ENCODE peak calls at places on chromosomes 3 and 15, in four cellular contexts. J is caudate nucleus, W is RPMI7951, D is heart right ventricle. V is an unnamed sample.

GRCh38 chr3:4394048-4394447 is 73.0 kb downstream of the SUMF1 start:
- DNase-seq in J (no peak), W (peak; percentile 72), D (no peak), V (no peak)

GRCh38 chr15:80010131-80010673 is 39.2 kb upstream of the BCL2A1 start:
- DNase-seq in J (no peak), W (peak; percentile 72), D (no peak), V (no peak)

GRCh38 chr3:106065831-106066230 is 197.0 kb upstream of the CBLB start:
- DNase-seq in J (no peak), W (no peak), D (no peak), V (no peak)

GRCh38 chr3:99250272-99250671 is 348.8 kb upstream of the DCBLD2 start:
- DNase-seq in J (no peak), W (no peak), D (no peak), V (no peak)

GRCh38 chr3:119291062-119291700 is 3.0 kb upstream of the ARHGAP31 start:
- DNase-seq in J (no peak), W (no peak), D (no peak), V (no peak)

GRCh38 chr3:31960793-31961431 is 20.1 kb downstream of the OSBPL10 start:
- DNase-seq in J (no peak), W (peak; percentile 83), D (no peak), V (no peak)

GRCh38 chr3:137165117-137165806 is 207.5 kb downstream of the IL20RB start:
- DNase-seq in J (no peak), W (peak; percentile 85), D (no peak), V (no peak)

GRCh38 chr3:29906906-29907305 is 626.0 kb downstream of the RBMS3 start:
- DNase-seq in J (no peak), W (no peak), D (no peak), V (no peak)

GRCh38 chr3:194691481-194692281 is 6.0 kb downstream of the FAM43A start:
- DNase-seq in J (no peak), W (no peak), D (no peak), V (no peak)

GRCh38 chr3:80307844-80308243 is 540.0 kb upstream of the ROBO1 start:
- DNase-seq in J (no peak), W (no peak), D (no peak), V (no peak)

GRCh38 chr15:52115598-52116427 is 3.2 kb upstream of the BCL2L10 start:
- DNase-seq in J (no peak), W (peak; percentile 42), D (no peak), V (no peak)

GRCh38 chr3:177108648-177109047 is 88.6 kb downstream of the TBL1XR1 start:
- DNase-seq in J (no peak), W (no peak), D (no peak), V (no peak)

GRCh38 chr3:179286331-179286730 is 35.4 kb upstream of the KCNMB3 start:
- DNase-seq in J (no peak), W (no peak), D (no peak), V (no peak)

GRCh38 chr3:134356411-134357040 is 17.7 kb downstream of the AMOTL2 start:
- DNase-seq in J (no peak), W (no peak), D (no peak), V (no peak)

GRCh38 chr3:190728574-190729246 is 133.8 kb downstream of the GMNC start:
- DNase-seq in J (no peak), W (peak; percentile 44), D (no peak), V (no peak)

GRCh38 chr15:62624541-62625399 is 417.8 kb upstream of the TPM1 start:
- DNase-seq in J (no peak), W (peak; percentile 86), D (peak; percentile 14), V (no peak)

GRCh38 chr15:64749167-64749566 is 26.2 kb downstream of the RBPMS2 start:
- DNase-seq in J (no peak), W (peak; percentile 39), D (no peak), V (no peak)

GRCh38 chr3:47276558-47276957 is 6.0 kb downstream of the KIF9 start:
- DNase-seq in J (no peak), W (no peak), D (no peak), V (no peak)

GRCh38 chr3:12875857-12876451 is 34.6 kb upstream of the RPL32 start:
- DNase-seq in J (no peak), W (peak; percentile 51), D (no peak), V (no peak)

GRCh38 chr3:158731938-158732855 is at the start of gene RARRES1:
- DNase-seq in J (peak; percentile 59), W (peak; percentile 59), D (peak; percentile 55), V (no peak)

GRCh38 chr15:66720206-66721010 is 18.4 kb downstream of the SMAD6 start:
- DNase-seq in J (no peak), W (peak; percentile 66), D (no peak), V (no peak)

GRCh38 chr3:131907809-131908208 is 127.0 kb downstream of the CPNE4 start:
- DNase-seq in J (no peak), W (no peak), D (no peak), V (no peak)

GRCh38 chr3:49799761-49800160 is at the start of gene CDHR4:
- DNase-seq in J (no peak), W (peak; percentile 75), D (no peak), V (no peak)

GRCh38 chr3:31762888-31763351 is 218.1 kb downstream of the OSBPL10 start:
- DNase-seq in J (no peak), W (no peak), D (no peak), V (no peak)

GRCh38 chr15:90869601-90870353 is 1.4 kb downstream of the FURIN start:
- DNase-seq in J (no peak), W (peak; percentile 97), D (peak; percentile 89), V (no peak)

GRCh38 chr3:100563228-100563627 is 46.2 kb upstream of the ADGRG7 start:
- DNase-seq in J (no peak), W (no peak), D (no peak), V (no peak)

GRCh38 chr3:152255290-152255689 is 13.4 kb upstream of the MBNL1 start:
- DNase-seq in J (no peak), W (no peak), D (no peak), V (no peak)

GRCh38 chr3:48847053-48847585 is 555 bp downstream of the PRKAR2A start:
- DNase-seq in J (peak; percentile 57), W (peak; percentile 84), D (peak; percentile 83), V (peak; percentile 59)

GRCh38 chr3:155196131-155197075 is 97.1 kb downstream of the STRIT1 start:
- DNase-seq in J (no peak), W (no peak), D (no peak), V (no peak)

GRCh38 chr3:46496745-46497555 is 826 bp upstream of the RTP3 start:
- DNase-seq in J (no peak), W (peak; percentile 35), D (no peak), V (no peak)

GRCh38 chr3:127458698-127459097 is 131.8 kb downstream of the TPRA1 start:
- DNase-seq in J (no peak), W (peak; percentile 26), D (no peak), V (no peak)

GRCh38 chr15:57726411-57726810 is 19.9 kb downstream of the POLR2M start:
- DNase-seq in J (no peak), W (peak; percentile 29), D (no peak), V (no peak)

GRCh38 chr3:102035118-102035517 is 185.8 kb downstream of the NFKBIZ start:
- DNase-seq in J (no peak), W (no peak), D (no peak), V (no peak)

GRCh38 chr15:95972136-95972553 is 358.4 kb upstream of the NR2F2 start:
- DNase-seq in J (no peak), W (peak; percentile 41), D (no peak), V (no peak)

GRCh38 chr3:158460929-158461328 is 110.1 kb upstream of the MLF1 start:
- DNase-seq in J (no peak), W (no peak), D (no peak), V (no peak)

GRCh38 chr3:196341142-196341541 is 3.0 kb upstream of the TM4SF19 start:
- DNase-seq in J (no peak), W (peak; percentile 80), D (no peak), V (no peak)

GRCh38 chr3:11624161-11624560 is 19.6 kb downstream of the VGLL4 start:
- DNase-seq in J (no peak), W (no peak), D (no peak), V (no peak)

GRCh38 chr3:72951259-72951722 is 45.3 kb upstream of the PPP4R2 start:
- DNase-seq in J (no peak), W (peak; percentile 45), D (no peak), V (no peak)

GRCh38 chr3:170741756-170742530 is 128.1 kb downstream of the RPL22L1 start:
- DNase-seq in J (no peak), W (peak; percentile 79), D (no peak), V (no peak)